ENCODE peak calls at places on chromosomes 1 and 21, in five cellular contexts. One of them, this sample, is unnamed. For H3K27me3, the result is how much of the 10 kb centered on the place peaks cover.

GRCh38 chr1:178310685-178311105 is 186.1 kb downstream of the CLEC20A start:
- DNase-seq in esophagus squamous epithelium: no peak
- DNase-seq in lung: no peak
- DNase-seq in adrenal gland: peak
- DNase-seq in PC-3: peak
- DNase-seq in this sample: no peak

GRCh38 chr1:34928865-34929496 is 469 bp downstream of the DLGAP3 start:
- DNase-seq in esophagus squamous epithelium: no peak
- DNase-seq in lung: no peak
- DNase-seq in adrenal gland: no peak
- DNase-seq in PC-3: no peak
- DNase-seq in this sample: no peak

GRCh38 chr21:15966651-15967050 is 236.9 kb downstream of the USP25 start:
- DNase-seq in esophagus squamous epithelium: no peak
- DNase-seq in lung: no peak
- DNase-seq in adrenal gland: no peak
- DNase-seq in PC-3: no peak
- DNase-seq in this sample: no peak

GRCh38 chr1:116940809-116941640 is 31.3 kb downstream of the PTGFRN start:
- DNase-seq in esophagus squamous epithelium: no peak
- DNase-seq in lung: no peak
- DNase-seq in adrenal gland: no peak
- DNase-seq in PC-3: no peak
- DNase-seq in this sample: no peak

GRCh38 chr1:236685205-236685916 is 938 bp upstream of the ACTN2 start:
- DNase-seq in esophagus squamous epithelium: no peak
- DNase-seq in lung: no peak
- DNase-seq in adrenal gland: no peak
- DNase-seq in PC-3: no peak
- DNase-seq in this sample: no peak

GRCh38 chr1:6167391-6168303 is 12.5 kb downstream of the CHD5 start:
- DNase-seq in esophagus squamous epithelium: no peak
- DNase-seq in lung: no peak
- DNase-seq in adrenal gland: no peak
- DNase-seq in PC-3: no peak
- DNase-seq in this sample: no peak

GRCh38 chr1:52554756-52555155 is 1.9 kb upstream of the TUT4 start:
- DNase-seq in esophagus squamous epithelium: no peak
- DNase-seq in lung: no peak
- DNase-seq in adrenal gland: peak
- DNase-seq in PC-3: no peak
- DNase-seq in this sample: no peak

GRCh38 chr1:109777980-109778625 is 14.4 kb upstream of the EPS8L3 start:
- DNase-seq in esophagus squamous epithelium: no peak
- DNase-seq in lung: no peak
- DNase-seq in adrenal gland: no peak
- DNase-seq in PC-3: no peak
- DNase-seq in this sample: no peak

GRCh38 chr1:221439008-221439733 is 302.7 kb downstream of the DUSP10 start:
- DNase-seq in esophagus squamous epithelium: no peak
- DNase-seq in lung: no peak
- DNase-seq in adrenal gland: no peak
- DNase-seq in PC-3: peak
- DNase-seq in this sample: no peak

GRCh38 chr1:195376190-195376589 is 1232.0 kb downstream of the KCNT2 start:
- DNase-seq in esophagus squamous epithelium: no peak
- DNase-seq in lung: no peak
- DNase-seq in adrenal gland: no peak
- DNase-seq in PC-3: peak
- DNase-seq in this sample: no peak

GRCh38 chr1:227315500-227316346 is 2.6 kb downstream of the CDC42BPA start:
- DNase-seq in esophagus squamous epithelium: no peak
- DNase-seq in lung: peak
- DNase-seq in adrenal gland: peak
- DNase-seq in PC-3: peak
- DNase-seq in this sample: no peak

GRCh38 chr1:195903203-195903602 is 705.0 kb downstream of the KCNT2 start:
- DNase-seq in esophagus squamous epithelium: no peak
- DNase-seq in lung: no peak
- DNase-seq in adrenal gland: no peak
- DNase-seq in PC-3: no peak
- DNase-seq in this sample: no peak

GRCh38 chr1:206455681-206456344 is 14.5 kb upstream of the IKBKE start:
- DNase-seq in esophagus squamous epithelium: no peak
- DNase-seq in lung: no peak
- DNase-seq in adrenal gland: no peak
- DNase-seq in PC-3: peak
- DNase-seq in this sample: no peak

GRCh38 chr1:224211262-224211962 is 28.4 kb downstream of the DEGS1 start:
- DNase-seq in esophagus squamous epithelium: no peak
- DNase-seq in lung: no peak
- DNase-seq in adrenal gland: peak
- DNase-seq in PC-3: peak
- DNase-seq in this sample: no peak

GRCh38 chr1:167052389-167052788 is 37.8 kb downstream of the GPA33 start:
- DNase-seq in esophagus squamous epithelium: no peak
- DNase-seq in lung: no peak
- DNase-seq in adrenal gland: no peak
- DNase-seq in PC-3: peak
- DNase-seq in this sample: no peak

GRCh38 chr1:34822202-34822601 is 29.4 kb downstream of the GJA4 start:
- DNase-seq in esophagus squamous epithelium: no peak
- DNase-seq in lung: no peak
- DNase-seq in adrenal gland: no peak
- DNase-seq in PC-3: no peak
- DNase-seq in this sample: no peak

GRCh38 chr1:44947060-44947773 is 39.2 kb downstream of the EIF2B3 start:
- DNase-seq in esophagus squamous epithelium: no peak
- DNase-seq in lung: no peak
- DNase-seq in adrenal gland: peak
- DNase-seq in PC-3: no peak
- DNase-seq in this sample: peak

GRCh38 chr1:74502432-74502831 is 10.0 kb downstream of the LRRC53 start:
- DNase-seq in esophagus squamous epithelium: no peak
- DNase-seq in lung: no peak
- DNase-seq in adrenal gland: peak
- DNase-seq in PC-3: peak
- DNase-seq in this sample: no peak

GRCh38 chr1:225760531-225760930 is 17.1 kb upstream of the SRP9 start:
- DNase-seq in esophagus squamous epithelium: no peak
- DNase-seq in lung: no peak
- DNase-seq in adrenal gland: no peak
- DNase-seq in PC-3: no peak
- DNase-seq in this sample: no peak
- H3K27me3 ChIP-seq in esophagus squamous epithelium: under half
- H3K27me3 ChIP-seq in lung: under half
- H3K27me3 ChIP-seq in adrenal gland: under half
- H3K27me3 ChIP-seq in PC-3: under half
- H3K27me3 ChIP-seq in this sample: under half

GRCh38 chr1:38076455-38076854 is 29.9 kb upstream of the POU3F1 start:
- DNase-seq in esophagus squamous epithelium: no peak
- DNase-seq in lung: no peak
- DNase-seq in adrenal gland: no peak
- DNase-seq in PC-3: no peak
- DNase-seq in this sample: no peak
- H3K27me3 ChIP-seq in esophagus squamous epithelium: under half
- H3K27me3 ChIP-seq in lung: under half
- H3K27me3 ChIP-seq in adrenal gland: under half
- H3K27me3 ChIP-seq in PC-3: under half
- H3K27me3 ChIP-seq in this sample: under half

DNA sequence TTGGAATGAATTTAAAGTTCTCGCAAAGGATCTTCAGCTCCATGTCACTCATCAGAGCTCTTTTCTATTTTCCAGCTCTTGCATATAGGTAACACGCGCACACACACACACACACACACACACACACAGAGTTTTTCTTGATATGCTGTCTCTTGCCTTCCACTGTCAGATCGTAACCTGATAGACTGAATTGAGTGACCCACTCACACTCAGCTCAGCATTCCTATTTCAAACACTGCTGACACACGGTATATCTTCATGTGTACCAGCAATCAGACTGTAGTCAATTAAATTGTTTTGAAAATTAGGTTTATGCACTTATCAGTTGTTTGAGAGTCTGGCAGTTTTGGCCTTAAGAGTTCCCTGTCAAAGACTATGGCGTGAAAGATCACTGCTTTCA is 214.2 kb downstream of the PBX1 start:
- DNase-seq in esophagus squamous epithelium: no peak
- DNase-seq in lung: no peak
- DNase-seq in adrenal gland: no peak
- DNase-seq in PC-3: no peak
- DNase-seq in this sample: no peak
- H3K27me3 ChIP-seq in esophagus squamous epithelium: under half
- H3K27me3 ChIP-seq in lung: under half
- H3K27me3 ChIP-seq in adrenal gland: under half
- H3K27me3 ChIP-seq in PC-3: under half
- H3K27me3 ChIP-seq in this sample: under half

GRCh38 chr1:154469844-154470417 is 32.1 kb upstream of the TDRD10 start:
- DNase-seq in esophagus squamous epithelium: no peak
- DNase-seq in lung: peak
- DNase-seq in adrenal gland: no peak
- DNase-seq in PC-3: no peak
- DNase-seq in this sample: no peak
- H3K27me3 ChIP-seq in esophagus squamous epithelium: under half
- H3K27me3 ChIP-seq in lung: under half
- H3K27me3 ChIP-seq in adrenal gland: under half
- H3K27me3 ChIP-seq in PC-3: under half
- H3K27me3 ChIP-seq in this sample: under half

GRCh38 chr1:23389846-23390321 is 20.2 kb upstream of the ZNF436 start:
- DNase-seq in esophagus squamous epithelium: no peak
- DNase-seq in lung: no peak
- DNase-seq in adrenal gland: no peak
- DNase-seq in PC-3: no peak
- DNase-seq in this sample: no peak

GRCh38 chr1:23384312-23385058 is 14.8 kb upstream of the ZNF436 start:
- DNase-seq in esophagus squamous epithelium: no peak
- DNase-seq in lung: no peak
- DNase-seq in adrenal gland: no peak
- DNase-seq in PC-3: peak
- DNase-seq in this sample: no peak

GRCh38 chr1:23385119-23385621 is 15.5 kb upstream of the ZNF436 start:
- DNase-seq in esophagus squamous epithelium: no peak
- DNase-seq in lung: no peak
- DNase-seq in adrenal gland: no peak
- DNase-seq in PC-3: no peak
- DNase-seq in this sample: no peak

GRCh38 chr1:23383547-23384311 is 14.1 kb upstream of the ZNF436 start:
- DNase-seq in esophagus squamous epithelium: no peak
- DNase-seq in lung: no peak
- DNase-seq in adrenal gland: no peak
- DNase-seq in PC-3: no peak
- DNase-seq in this sample: no peak

GRCh38 chr1:23387494-23387893 is 17.9 kb upstream of the ZNF436 start:
- DNase-seq in esophagus squamous epithelium: no peak
- DNase-seq in lung: no peak
- DNase-seq in adrenal gland: no peak
- DNase-seq in PC-3: no peak
- DNase-seq in this sample: no peak
- H3K27me3 ChIP-seq in esophagus squamous epithelium: under half
- H3K27me3 ChIP-seq in lung: under half
- H3K27me3 ChIP-seq in adrenal gland: under half
- H3K27me3 ChIP-seq in PC-3: under half
- H3K27me3 ChIP-seq in this sample: under half

DNA sequence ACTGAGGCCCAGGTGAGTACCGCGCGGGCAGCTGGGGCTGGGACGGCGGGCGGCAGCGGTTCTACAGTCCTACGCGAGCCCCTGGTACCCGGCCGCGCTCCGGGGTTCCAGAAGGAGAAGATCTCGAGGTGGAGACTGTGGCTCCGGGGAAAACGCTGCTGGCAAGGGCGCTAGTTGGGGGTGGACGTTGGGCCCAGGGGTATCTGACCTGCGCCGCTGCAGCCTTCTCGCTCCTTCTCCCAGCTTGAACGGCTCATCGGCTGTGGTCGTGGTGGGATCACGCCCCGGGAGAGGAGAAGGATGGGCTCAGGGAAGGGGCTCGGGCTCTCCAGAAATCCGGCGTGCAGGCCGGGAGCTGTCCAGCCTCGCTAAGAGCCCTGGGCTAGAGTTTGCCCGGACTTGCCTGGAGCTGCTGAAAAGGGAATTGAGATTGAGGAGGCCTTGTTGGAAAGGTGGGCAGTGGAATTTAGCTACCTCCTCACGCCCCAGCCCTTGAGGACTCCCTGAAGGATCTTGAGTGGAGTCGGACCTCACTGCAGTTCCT is 1.1 kb upstream of the POU3F1 start:
- DNase-seq in esophagus squamous epithelium: no peak
- DNase-seq in lung: no peak
- DNase-seq in adrenal gland: peak
- DNase-seq in PC-3: peak
- DNase-seq in this sample: no peak
- H3K27me3 ChIP-seq in esophagus squamous epithelium: under half
- H3K27me3 ChIP-seq in lung: under half
- H3K27me3 ChIP-seq in adrenal gland: under half
- H3K27me3 ChIP-seq in PC-3: under half
- H3K27me3 ChIP-seq in this sample: under half

GRCh38 chr1:203117611-203118575 is 9.6 kb upstream of the ADORA1 start:
- DNase-seq in esophagus squamous epithelium: no peak
- DNase-seq in lung: peak
- DNase-seq in adrenal gland: peak
- DNase-seq in PC-3: peak
- DNase-seq in this sample: peak
- H3K27me3 ChIP-seq in esophagus squamous epithelium: under half
- H3K27me3 ChIP-seq in lung: under half
- H3K27me3 ChIP-seq in adrenal gland: under half
- H3K27me3 ChIP-seq in PC-3: half or more
- H3K27me3 ChIP-seq in this sample: under half

GRCh38 chr1:17547271-17547670 is 7.8 kb downstream of the ARHGEF10L start:
- DNase-seq in esophagus squamous epithelium: no peak
- DNase-seq in lung: no peak
- DNase-seq in adrenal gland: no peak
- DNase-seq in PC-3: no peak
- DNase-seq in this sample: no peak

GRCh38 chr1:17550684-17551584 is 11.4 kb downstream of the ARHGEF10L start:
- DNase-seq in esophagus squamous epithelium: no peak
- DNase-seq in lung: no peak
- DNase-seq in adrenal gland: no peak
- DNase-seq in PC-3: peak
- DNase-seq in this sample: no peak

GRCh38 chr1:17545354-17545753 is 5.9 kb downstream of the ARHGEF10L start:
- DNase-seq in esophagus squamous epithelium: no peak
- DNase-seq in lung: no peak
- DNase-seq in adrenal gland: peak
- DNase-seq in PC-3: peak
- DNase-seq in this sample: no peak

GRCh38 chr1:17551755-17552234 is 12.3 kb downstream of the ARHGEF10L start:
- DNase-seq in esophagus squamous epithelium: no peak
- DNase-seq in lung: no peak
- DNase-seq in adrenal gland: peak
- DNase-seq in PC-3: peak
- DNase-seq in this sample: no peak

GRCh38 chr1:17549384-17549783 is 9.9 kb downstream of the ARHGEF10L start:
- DNase-seq in esophagus squamous epithelium: no peak
- DNase-seq in lung: no peak
- DNase-seq in adrenal gland: no peak
- DNase-seq in PC-3: no peak
- DNase-seq in this sample: no peak
- H3K27me3 ChIP-seq in esophagus squamous epithelium: under half
- H3K27me3 ChIP-seq in lung: under half
- H3K27me3 ChIP-seq in adrenal gland: under half
- H3K27me3 ChIP-seq in PC-3: under half
- H3K27me3 ChIP-seq in this sample: under half

GRCh38 chr21:26119906-26120305 is 50.7 kb downstream of the APP start:
- DNase-seq in esophagus squamous epithelium: no peak
- DNase-seq in lung: no peak
- DNase-seq in adrenal gland: no peak
- DNase-seq in PC-3: no peak
- DNase-seq in this sample: no peak
- H3K27me3 ChIP-seq in esophagus squamous epithelium: under half
- H3K27me3 ChIP-seq in lung: under half
- H3K27me3 ChIP-seq in adrenal gland: under half
- H3K27me3 ChIP-seq in PC-3: under half
- H3K27me3 ChIP-seq in this sample: under half

This sample was measured in ascending aorta.